ENCODE peak calls at places on chromosomes 16 and 17, in seven cellular contexts. X is WERI-Rb-1, I is DMS153, T is psoas muscle, J is ACHN, E is AG08395, S is skeletal muscle cell. R is an unnamed sample.

GRCh38 chr17:81839301-81839700 is 4.5 kb upstream of the PPP1R27 start:
- DNase-seq in T (no peak), I (no peak), S (no peak), X (no peak), E (no peak), J (no peak), R (no peak)

GRCh38 chr17:78133971-78134898 is 3.7 kb downstream of the TMC8 start:
- DNase-seq in X (peak), S (no peak), T (peak), J (peak), E (no peak), I (peak), R (no peak)

GRCh38 chr17:64006361-64007088 is 8.4 kb downstream of the PRR29 start:
- DNase-seq in T (peak), S (no peak), X (no peak), J (no peak), I (no peak), E (no peak), R (peak)

GRCh38 chr16:89498839-89499238 is 8.5 kb upstream of the ANKRD11 start:
- DNase-seq in X (peak), I (no peak), S (peak), E (peak), J (no peak), T (peak), R (no peak)

GRCh38 chr16:22751104-22751667 is 62.8 kb upstream of the HS3ST2 start:
- DNase-seq in S (no peak), T (no peak), E (no peak), X (no peak), I (no peak), J (no peak), R (no peak)

GRCh38 chr17:82496529-82497434 is 22.8 kb upstream of the FOXK2 start:
- DNase-seq in I (peak), E (peak), J (peak), S (peak), T (peak), X (peak), R (peak)

GRCh38 chr16:72240949-72241348 is 69.0 kb upstream of the PMFBP1 start:
- DNase-seq in T (no peak), X (no peak), I (peak), S (no peak), E (no peak), J (no peak), R (no peak)

GRCh38 chr17:16293918-16294317 is 59.4 kb downstream of the CENPV start:
- DNase-seq in E (no peak), T (no peak), X (no peak), I (no peak), J (no peak), S (no peak), R (no peak)

GRCh38 chr17:28347261-28347891 is 10.0 kb downstream of the POLDIP2 start:
- DNase-seq in E (peak), J (peak), T (no peak), I (no peak), S (peak), X (no peak), R (peak)

R was measured in fibroblast of gingiva.